ENCODE peak calls at places on chromosomes 16 and 17, in five cellular contexts. T is neural crest cell, A is body of pancreas, G is A549, Q is transverse colon. H is an unnamed sample.

GRCh38 chr17:77375917-77376651 is 235.3 kb downstream of the SEC14L1 start:
- DNase-seq in T (no peak), A (no peak), G (no peak), Q (peak; percentile 55), H (peak; percentile 70)

GRCh38 chr17:50271173-50271750 is 3.0 kb upstream of the TMEM92 start:
- DNase-seq in T (no peak), A (no peak), G (no peak), Q (no peak), H (no peak)

GRCh38 chr16:68273896-68274295 is 9.6 kb downstream of the SLC7A6 start:
- DNase-seq in T (no peak), A (no peak), G (no peak), Q (no peak), H (no peak)

GRCh38 chr16:15618392-15618791 is 24.6 kb downstream of the MARF1 start:
- DNase-seq in T (no peak), A (no peak), G (no peak), Q (no peak), H (no peak)

GRCh38 chr17:27442702-27443101 is 13.5 kb upstream of the KSR1 start:
- DNase-seq in T (no peak), A (no peak), G (no peak), Q (no peak), H (no peak)

GRCh38 chr17:1545618-1546017 is 17.0 kb downstream of the PITPNA start:
- DNase-seq in T (no peak), A (no peak), G (no peak), Q (peak; percentile 48), H (no peak)

GRCh38 chr17:14866266-14866665 is 398.9 kb downstream of the PMP22 start:
- DNase-seq in T (no peak), A (no peak), G (no peak), Q (no peak), H (no peak)

GRCh38 chr17:42101513-42102292 is 3.4 kb upstream of the ZNF385C start:
- DNase-seq in T (peak; percentile 90), A (peak; percentile 83), G (peak; percentile 76), Q (peak; percentile 82), H (peak; percentile 86)

GRCh38 chr16:66601471-66601870 is 3.0 kb upstream of the CMTM3 start:
- DNase-seq in T (no peak), A (no peak), G (no peak), Q (no peak), H (no peak)

GRCh38 chr16:57297856-57298255 is 13.4 kb upstream of the PLLP start:
- DNase-seq in T (no peak), A (no peak), G (no peak), Q (no peak), H (no peak)

GRCh38 chr16:878071-878784 is 77.7 kb upstream of the GNG13 start:
- DNase-seq in T (no peak), A (no peak), G (peak; percentile 52), Q (peak; percentile 18), H (no peak)

GRCh38 chr17:32265192-32265895 is at the start of gene RHBDL3:
- DNase-seq in T (no peak), A (peak; percentile 41), G (no peak), Q (peak; percentile 28), H (peak; percentile 68)

GRCh38 chr17:63947711-63948330 is 15.7 kb upstream of the CD79B start:
- DNase-seq in T (no peak), A (no peak), G (no peak), Q (no peak), H (no peak)

GRCh38 chr16:89705006-89705405 is 3.5 kb upstream of the SPATA2L start:
- DNase-seq in T (no peak), A (no peak), G (no peak), Q (no peak), H (no peak)

GRCh38 chr16:65905326-65905725 is 461.2 kb upstream of the CDH5 start:
- DNase-seq in T (no peak), A (no peak), G (no peak), Q (no peak), H (no peak)

GRCh38 chr17:42403150-42403549 is 14.9 kb upstream of the STAT3 start:
- DNase-seq in T (no peak), A (no peak), G (no peak), Q (peak; percentile 38), H (peak; percentile 85)

GRCh38 chr16:14475370-14476139 is 154.5 kb downstream of the PARN start:
- DNase-seq in T (no peak), A (peak; percentile 72), G (peak; percentile 73), Q (no peak), H (no peak)

GRCh38 chr16:3695610-3696369 is 21.5 kb downstream of the TRAP1 start:
- DNase-seq in T (no peak), A (peak; percentile 89), G (no peak), Q (no peak), H (no peak)

GRCh38 chr16:88530858-88531203 is 39.4 kb upstream of the ZC3H18 start:
- DNase-seq in T (no peak), A (no peak), G (no peak), Q (no peak), H (no peak)

GRCh38 chr16:59632266-59632855 is 898.2 kb upstream of the GOT2 start:
- DNase-seq in T (no peak), A (no peak), G (peak; percentile 48), Q (no peak), H (no peak)

GRCh38 chr16:85149776-85150175 is 37.5 kb upstream of the CIBAR2 start:
- DNase-seq in T (no peak), A (peak; percentile 74), G (no peak), Q (no peak), H (no peak)

GRCh38 chr17:15348030-15348429 is 6.6 kb upstream of the TEKT3 start:
- DNase-seq in T (no peak), A (no peak), G (peak; percentile 67), Q (peak; percentile 86), H (no peak)

GRCh38 chr17:80477647-80478478 is 1.5 kb upstream of the NPTX1 start:
- DNase-seq in T (peak; percentile 64), A (peak; percentile 35), G (peak; percentile 70), Q (peak; percentile 35), H (peak; percentile 76)

GRCh38 chr17:32590974-32591373 is 104.2 kb downstream of the CDK5R1 start:
- DNase-seq in T (no peak), A (peak; percentile 10), G (no peak), Q (no peak), H (no peak)

GRCh38 chr16:22670551-22670970 is 143.4 kb upstream of the HS3ST2 start:
- DNase-seq in T (peak; percentile 25), A (no peak), G (peak; percentile 13), Q (no peak), H (peak; percentile 76)

GRCh38 chr16:8173111-8173644 is 417.1 kb downstream of the TMEM114 start:
- DNase-seq in T (peak; percentile 75), A (peak; percentile 77), G (peak; percentile 89), Q (peak; percentile 68), H (peak; percentile 34)

GRCh38 chr17:35653619-35654361 is 66.7 kb downstream of the AP2B1 start:
- DNase-seq in T (no peak), A (peak; percentile 55), G (no peak), Q (no peak), H (no peak)

GRCh38 chr16:28180660-28181556 is 30.9 kb downstream of the XPO6 start:
- DNase-seq in T (no peak), A (no peak), G (no peak), Q (no peak), H (no peak)

GRCh38 chr17:60910415-60910814 is 232.8 kb downstream of the BCAS3 start:
- DNase-seq in T (no peak), A (no peak), G (no peak), Q (no peak), H (no peak)

GRCh38 chr16:10594312-10594950 is 14.0 kb upstream of the EMP2 start:
- DNase-seq in T (no peak), A (peak; percentile 17), G (no peak), Q (peak; percentile 93), H (no peak)
- TF ChIP-seq CTCF in T (no peak), A (no peak), G (no peak), Q (peak; percentile 5), H (no peak)

DNA sequence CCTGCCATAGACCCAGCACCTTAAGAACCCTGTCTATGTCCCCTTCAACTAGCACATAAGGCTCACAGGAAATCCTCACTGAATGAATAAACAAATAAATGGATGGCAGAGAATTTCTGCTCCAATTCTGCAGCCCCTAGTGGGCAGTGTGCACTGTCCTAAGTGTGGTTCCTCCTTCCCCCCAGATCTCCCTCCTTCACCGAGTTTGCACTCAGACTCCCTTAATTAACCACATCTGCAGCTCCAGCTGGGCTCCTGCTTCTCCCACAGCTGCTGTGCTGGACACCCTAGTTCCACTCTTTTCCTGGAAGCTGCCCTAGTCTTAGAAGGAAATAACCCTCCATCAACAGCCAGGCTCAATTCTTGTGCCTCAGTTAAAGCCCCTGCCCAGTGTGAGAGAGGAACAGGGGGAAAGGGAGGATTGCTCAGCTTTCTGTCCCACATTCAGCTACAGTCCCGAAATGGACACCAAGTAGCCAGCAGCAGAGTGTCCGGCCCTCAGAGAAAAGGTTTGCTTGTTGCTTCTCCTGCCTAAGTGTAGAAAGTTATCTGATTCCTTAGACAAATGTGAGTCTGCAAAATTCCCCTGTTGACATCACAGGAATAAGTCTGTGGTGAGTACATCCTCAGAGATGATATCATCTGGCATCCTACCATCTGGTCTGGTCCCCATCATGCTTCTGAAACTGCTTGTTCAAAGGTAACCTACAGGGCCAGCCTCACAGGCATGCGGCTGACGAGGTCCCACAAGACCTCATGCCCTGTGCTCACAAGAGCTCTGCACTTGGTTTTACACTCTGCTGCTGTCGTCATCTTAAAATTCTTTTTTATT is 12.3 kb downstream of the LRRC3C start:
- DNase-seq in T (no peak), A (no peak), G (peak; percentile 62), Q (no peak), H (peak; percentile 59)
- TF ChIP-seq CTCF in T (peak; percentile 48), A (no peak), G (peak; percentile 47), Q (peak; percentile 10), H (peak; percentile 41)

GRCh38 chr17:16486373-16487250 is 5.4 kb downstream of the LRRC75A start:
- DNase-seq in T (no peak), A (peak; percentile 97), G (peak; percentile 38), Q (peak; percentile 96), H (no peak)

GRCh38 chr17:16480995-16481394 is 11.0 kb downstream of the LRRC75A start:
- DNase-seq in T (no peak), A (peak; percentile 80), G (no peak), Q (no peak), H (no peak)

GRCh38 chr17:16484445-16485169 is 7.4 kb downstream of the LRRC75A start:
- DNase-seq in T (no peak), A (no peak), G (no peak), Q (no peak), H (no peak)

GRCh38 chr17:16482253-16482652 is 9.7 kb downstream of the LRRC75A start:
- DNase-seq in T (no peak), A (no peak), G (no peak), Q (no peak), H (no peak)

DNA sequence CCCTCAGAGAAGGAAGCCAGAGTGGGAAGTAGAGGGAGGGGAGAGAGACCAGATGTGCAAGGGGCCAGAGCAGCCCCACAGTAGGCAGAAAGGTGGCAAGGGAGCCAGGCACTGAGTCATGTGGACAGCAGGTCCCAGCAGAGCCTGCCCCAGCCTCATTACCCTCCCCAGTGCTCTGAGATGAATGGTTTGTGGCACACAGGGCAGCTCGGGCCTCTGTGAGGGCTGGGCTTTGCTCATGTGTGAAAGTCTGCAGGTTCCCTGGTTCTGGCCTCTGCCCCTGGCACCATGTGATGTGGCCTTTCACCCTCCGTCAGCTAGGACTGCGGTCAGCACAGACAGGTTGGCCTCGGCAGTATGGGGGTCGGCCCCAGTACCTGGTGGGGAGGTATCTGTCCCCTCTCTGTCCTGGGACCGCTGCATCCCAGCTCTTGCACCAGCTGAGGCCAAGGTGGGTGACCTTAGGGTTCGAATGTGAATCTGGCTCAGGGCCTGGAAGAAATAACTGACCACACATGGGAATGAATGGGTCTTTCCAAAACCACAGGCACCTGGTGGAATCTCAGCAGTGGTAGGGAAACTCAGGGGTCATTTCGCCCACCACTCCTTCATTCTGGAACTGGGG is 8.9 kb downstream of the LRRC75A start:
- DNase-seq in T (no peak), A (no peak), G (no peak), Q (no peak), H (no peak)
- TF ChIP-seq CTCF in T (no peak), A (no peak), G (no peak), Q (no peak), H (no peak)

GRCh38 chr17:59899099-59899498 is 6.2 kb downstream of the RPS6KB1 start:
- DNase-seq in T (no peak), A (peak; percentile 23), G (peak; percentile 55), Q (no peak), H (no peak)
- TF ChIP-seq CTCF in T (no peak), A (no peak), G (no peak), Q (no peak), H (no peak)

H was measured in GM20000.